ENCODE peak calls at places on chromosomes 7 and 10, in five cellular contexts. P, K, X, Z and B are unnamed samples.
A peak's percentile ranks its signal among the peaks of the same experiment; 100 is the strongest.

GRCh38 chr7:157348548-157348947 is 11.7 kb downstream of the DNAJB6 start:
- DNase-seq in P (no peak), K (no peak), X (no peak), Z (no peak), B (no peak)

GRCh38 chr7:84022686-84023308 is 171.8 kb downstream of the SEMA3A start:
- DNase-seq in P (no peak), K (peak; percentile 96), X (no peak), Z (no peak), B (no peak)

GRCh38 chr10:44878704-44879530 is 32.2 kb upstream of the TMEM72 start:
- DNase-seq in P (peak; percentile 77), K (peak; percentile 74), X (peak; percentile 90), Z (peak; percentile 89), B (peak; percentile 78)

GRCh38 chr7:19116121-19117080 is 1.0 kb downstream of the TWIST1 start:
- DNase-seq in P (peak; percentile 48), K (peak; percentile 25), X (peak; percentile 60), Z (no peak), B (peak; percentile 12)

GRCh38 chr10:66218258-66218657 is 707.6 kb upstream of the LRRTM3 start:
- DNase-seq in P (no peak), K (no peak), X (no peak), Z (no peak), B (peak; percentile 6)

GRCh38 chr7:135712182-135712782 is 15.7 kb downstream of the SLC13A4 start:
- DNase-seq in P (no peak), K (no peak), X (peak; percentile 28), Z (no peak), B (peak; percentile 16)

GRCh38 chr10:81095238-81095637 is 557.5 kb downstream of the SH2D4B start:
- DNase-seq in P (no peak), K (no peak), X (no peak), Z (no peak), B (peak; percentile 11)

GRCh38 chr10:110504111-110504735 is 6.5 kb downstream of the DUSP5 start:
- DNase-seq in P (peak; percentile 93), K (peak; percentile 38), X (no peak), Z (peak; percentile 54), B (peak; percentile 94)

GRCh38 chr10:17802350-17802749 is 6.8 kb upstream of the MRC1 start:
- DNase-seq in P (no peak), K (no peak), X (no peak), Z (no peak), B (no peak)

GRCh38 chr7:152342796-152343195 is 93.0 kb downstream of the KMT2C start:
- DNase-seq in P (no peak), K (no peak), X (no peak), Z (no peak), B (no peak)

GRCh38 chr7:113405296-113406056 is 287.1 kb upstream of the SMIM30 start:
- DNase-seq in P (no peak), K (no peak), X (no peak), Z (no peak), B (no peak)

GRCh38 chr7:112510032-112510742 is 29.4 kb downstream of the LSMEM1 start:
- DNase-seq in P (peak; percentile 85), K (no peak), X (no peak), Z (no peak), B (peak; percentile 38)

GRCh38 chr10:80468806-80469421 is 14.8 kb downstream of the TSPAN14 start:
- DNase-seq in P (no peak), K (no peak), X (no peak), Z (no peak), B (no peak)

GRCh38 chr10:87862644-87863101 is 660 bp downstream of the KLLN start:
- DNase-seq in P (no peak), K (no peak), X (no peak), Z (no peak), B (no peak)

GRCh38 chr10:10831085-10831484 is 186.6 kb upstream of the CELF2 start:
- DNase-seq in P (peak; percentile 100), K (no peak), X (no peak), Z (peak; percentile 72), B (no peak)

GRCh38 chr7:155298288-155298833 is 683 bp downstream of the INSIG1 start:
- DNase-seq in P (no peak), K (no peak), X (no peak), Z (no peak), B (no peak)

GRCh38 chr7:148700693-148701092 is 2.0 kb downstream of the CUL1 start:
- DNase-seq in P (peak; percentile 44), K (peak; percentile 9), X (peak; percentile 61), Z (no peak), B (peak; percentile 47)

GRCh38 chr10:132535065-132535651 is 2.4 kb upstream of the INPP5A start:
- DNase-seq in P (no peak), K (no peak), X (no peak), Z (peak; percentile 48), B (no peak)

GRCh38 chr7:71238541-71238940 is 106.6 kb downstream of the GALNT17 start:
- DNase-seq in P (no peak), K (no peak), X (no peak), Z (no peak), B (no peak)

GRCh38 chr7:54969190-54969967 is 49.4 kb upstream of the EGFR start:
- DNase-seq in P (no peak), K (no peak), X (no peak), Z (no peak), B (no peak)

GRCh38 chr10:47143072-47143471 is 156.9 kb upstream of the GDF10 start:
- DNase-seq in P (no peak), K (no peak), X (no peak), Z (no peak), B (no peak)

GRCh38 chr7:114218283-114218682 is 196.3 kb upstream of the FOXP2 start:
- DNase-seq in P (no peak), K (no peak), X (no peak), Z (no peak), B (no peak)

GRCh38 chr7:74093671-74094223 is 10.1 kb downstream of the LIMK1 start:
- DNase-seq in P (no peak), K (no peak), X (no peak), Z (no peak), B (peak; percentile 32)

GRCh38 chr7:885261-885892 is 9.0 kb downstream of the GET4 start:
- DNase-seq in P (no peak), K (no peak), X (no peak), Z (peak; percentile 38), B (no peak)

GRCh38 chr10:4234661-4235060 is 449.7 kb upstream of the KLF6 start:
- DNase-seq in P (no peak), K (peak; percentile 23), X (peak; percentile 54), Z (no peak), B (peak; percentile 2)

DNA sequence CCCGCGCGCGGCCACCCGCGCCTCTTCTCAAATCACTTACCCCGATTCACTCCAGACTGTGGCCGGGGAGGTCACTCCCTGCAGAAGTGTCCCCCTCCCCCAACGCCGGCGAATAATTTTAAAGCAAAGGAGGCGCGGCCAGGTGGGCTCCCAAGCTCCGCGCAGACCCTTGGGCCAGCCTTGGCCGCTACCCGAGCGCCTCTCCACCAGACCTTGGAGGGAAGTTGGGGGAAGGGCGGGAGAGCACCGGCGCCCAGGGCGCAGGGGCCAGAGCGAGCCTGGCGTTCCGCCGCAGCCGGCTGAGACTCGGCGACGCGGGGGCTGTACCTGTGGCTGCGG is 270 bp downstream of the MKX start:
- DNase-seq in P (no peak), K (no peak), X (no peak), Z (no peak), B (no peak)
- H3K4me3 ChIP-seq in P (peak overlapping the region; percentile 24), K (peak overlapping the region; percentile 64), X (no peak overlapping the region), Z (peak overlapping the region; percentile 67), B (no peak overlapping the region)

GRCh38 chr7:115600196-115600595 is 430.4 kb downstream of the TFEC start:
- DNase-seq in P (no peak), K (no peak), X (no peak), Z (no peak), B (no peak)

GRCh38 chr7:115603416-115603815 is 427.1 kb downstream of the TFEC start:
- DNase-seq in P (no peak), K (peak; percentile 8), X (peak; percentile 19), Z (no peak), B (no peak)
- TF ChIP-seq CTCF in P (no peak), K (no peak), X (peak; percentile 32), Z (no peak), B (no peak)

DNA sequence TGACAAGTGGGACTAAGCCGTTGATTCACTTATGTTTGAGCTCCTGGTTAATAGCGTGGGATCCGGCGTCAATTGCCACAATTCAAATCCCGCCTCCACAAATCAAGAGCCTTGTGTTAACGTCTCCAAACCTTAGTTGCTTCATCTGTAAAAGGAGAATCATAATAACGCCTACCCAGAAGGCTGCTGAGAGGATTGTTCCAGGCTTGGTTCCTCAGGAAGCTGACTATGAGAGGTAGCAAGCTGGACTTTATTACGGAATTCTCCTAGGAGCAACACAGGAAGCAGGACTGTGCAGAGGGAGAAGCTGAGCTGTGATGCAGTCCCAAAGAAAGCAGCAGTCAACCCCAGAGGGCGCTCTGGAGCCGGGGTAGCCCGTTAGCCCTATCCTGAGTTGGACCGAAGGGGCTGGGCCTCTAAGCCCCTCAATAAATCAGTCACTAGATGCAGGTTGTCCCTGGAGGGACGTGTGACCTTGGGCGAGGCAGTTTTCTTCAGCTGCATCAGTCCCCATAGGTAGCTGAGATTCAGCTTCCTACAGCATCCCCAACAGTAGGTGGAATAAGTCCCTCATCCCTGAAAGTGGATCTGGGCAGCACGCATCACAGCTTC is 6.9 kb upstream of the BAG3 start:
- DNase-seq in P (peak; percentile 88), K (no peak), X (no peak), Z (no peak), B (no peak)
- H3K4me3 ChIP-seq in P (peak overlapping the region; percentile 24), K (no peak overlapping the region), X (no peak overlapping the region), Z (no peak overlapping the region), B (no peak overlapping the region)

GRCh38 chr7:30776971-30777370 is 5.8 kb downstream of the MINDY4 start:
- DNase-seq in P (no peak), K (no peak), X (no peak), Z (no peak), B (no peak)

GRCh38 chr7:30772984-30773383 is 1.8 kb downstream of the MINDY4 start:
- DNase-seq in P (no peak), K (no peak), X (no peak), Z (no peak), B (no peak)

GRCh38 chr7:30771859-30772429 is 727 bp downstream of the MINDY4 start:
- DNase-seq in P (no peak), K (no peak), X (peak; percentile 28), Z (no peak), B (peak; percentile 33)

GRCh38 chr7:30775992-30776391 is 4.8 kb downstream of the MINDY4 start:
- DNase-seq in P (no peak), K (no peak), X (no peak), Z (no peak), B (no peak)

DNA sequence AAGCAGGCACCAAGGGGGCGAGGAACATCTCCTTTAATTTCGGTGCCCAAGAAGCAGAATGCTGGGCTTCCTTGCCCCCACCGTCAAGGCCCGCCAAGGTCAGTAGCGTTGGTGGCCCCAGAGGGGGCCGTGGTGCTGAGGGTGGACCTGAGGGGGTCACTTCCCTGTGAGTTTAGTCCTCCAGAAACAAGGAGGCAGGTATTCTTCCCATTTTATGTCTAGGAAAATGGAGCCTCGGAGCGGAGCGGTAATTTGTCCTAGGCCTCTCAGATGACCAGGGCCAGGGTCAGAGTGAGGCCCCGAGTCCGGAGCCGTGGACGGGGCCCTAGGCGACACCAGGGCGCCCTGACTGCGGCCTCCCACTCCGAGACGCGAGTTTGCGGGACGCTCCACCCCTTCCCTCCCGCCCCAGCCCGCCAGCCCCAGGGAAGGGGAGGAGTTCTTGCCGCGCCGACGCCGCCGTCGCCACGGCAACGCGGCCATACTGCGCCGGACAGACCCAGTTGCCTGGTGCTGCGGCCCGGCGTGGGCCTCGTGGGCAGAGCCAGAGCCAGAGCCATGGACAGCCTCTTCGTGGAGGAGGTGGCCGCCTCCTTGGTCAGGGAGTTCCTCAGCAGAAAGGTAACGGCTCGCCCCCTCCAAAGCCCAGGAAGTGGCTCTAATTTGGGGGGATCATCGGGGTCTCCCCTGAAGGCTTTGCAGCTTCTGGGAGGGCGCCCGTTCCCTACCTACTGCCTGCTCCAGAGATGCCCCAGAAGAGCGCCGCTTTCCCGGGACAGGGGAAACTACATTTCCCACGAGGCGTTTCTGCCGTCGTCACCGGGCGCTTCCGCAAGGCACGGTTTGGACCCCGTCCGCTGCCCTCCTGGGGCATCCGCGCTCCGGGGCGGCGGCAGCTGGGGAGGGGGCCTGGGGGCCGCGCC is at the start of gene MINDY4:
- DNase-seq in P (peak; percentile 72), K (peak; percentile 83), X (peak; percentile 79), Z (peak; percentile 89), B (peak; percentile 85)
- TF ChIP-seq CTCF in P (no peak), K (no peak), X (no peak), Z (peak; percentile 13), B (no peak)